ENCODE peak calls at places on chromosomes 6 and 20, in eight cellular contexts. E, Y, H, Q, B, F, A and C are unnamed samples.

GRCh38 chr6:159788757-159789376 is 535 bp downstream of the TCP1 start:
- DNase-seq in E (no peak), Y (peak), H (peak), Q (no peak), B (peak), F (no peak), A (peak), C (peak)

GRCh38 chr20:43492101-43492500 is 15.4 kb upstream of the L3MBTL1 start:
- DNase-seq in E (no peak), Y (peak), H (no peak), Q (no peak), B (no peak), F (no peak), A (no peak), C (no peak)

GRCh38 chr6:109653264-109653663 is 37.7 kb downstream of the AK9 start:
- DNase-seq in E (no peak), Y (no peak), H (no peak), Q (no peak), B (no peak), F (no peak), A (no peak), C (no peak)

GRCh38 chr20:63626424-63627128 is at the start of gene GMEB2:
- DNase-seq in E (no peak), Y (peak), H (no peak), Q (no peak), B (peak), F (no peak), A (no peak), C (peak)

GRCh38 chr6:15763827-15764226 is 101.0 kb upstream of the DTNBP1 start:
- DNase-seq in E (no peak), Y (peak), H (no peak), Q (no peak), B (peak), F (no peak), A (no peak), C (no peak)

GRCh38 chr6:22108199-22108598 is 188.6 kb downstream of the PRL start:
- DNase-seq in E (no peak), Y (no peak), H (no peak), Q (no peak), B (peak), F (no peak), A (no peak), C (no peak)

GRCh38 chr20:32877507-32877906 is 18.8 kb downstream of the EFCAB8 start:
- DNase-seq in E (peak), Y (no peak), H (no peak), Q (no peak), B (peak), F (peak), A (no peak), C (no peak)

GRCh38 chr20:22686097-22686496 is 101.7 kb upstream of the FOXA2 start:
- DNase-seq in E (no peak), Y (peak), H (peak), Q (no peak), B (peak), F (peak), A (no peak), C (peak)

GRCh38 chr20:24439737-24440136 is 29.7 kb upstream of the SYNDIG1 start:
- DNase-seq in E (no peak), Y (no peak), H (no peak), Q (no peak), B (no peak), F (no peak), A (no peak), C (no peak)

GRCh38 chr6:166708466-166708865 is 81.4 kb upstream of the RPS6KA2 start:
- DNase-seq in E (no peak), Y (no peak), H (no peak), Q (no peak), B (no peak), F (no peak), A (no peak), C (no peak)

GRCh38 chr6:96391776-96392175 is 129.8 kb upstream of the UFL1 start:
- DNase-seq in E (no peak), Y (peak), H (peak), Q (no peak), B (no peak), F (no peak), A (no peak), C (peak)

GRCh38 chr20:62367483-62368302 is 581 bp upstream of the LAMA5 start:
- DNase-seq in E (no peak), Y (peak), H (peak), Q (no peak), B (no peak), F (no peak), A (no peak), C (no peak)

GRCh38 chr6:43298565-43299337 is 691 bp downstream of the SLC22A7 start:
- DNase-seq in E (no peak), Y (no peak), H (no peak), Q (no peak), B (no peak), F (no peak), A (no peak), C (no peak)

GRCh38 chr6:160398674-160399271 is 50.6 kb downstream of the SLC22A3 start:
- DNase-seq in E (no peak), Y (peak), H (no peak), Q (no peak), B (no peak), F (no peak), A (no peak), C (no peak)

GRCh38 chr6:162750776-162751175 is 23.0 kb downstream of the PACRG start:
- DNase-seq in E (no peak), Y (peak), H (no peak), Q (no peak), B (no peak), F (no peak), A (no peak), C (no peak)

GRCh38 chr6:139369568-139370046 is 4.8 kb downstream of the CITED2 start:
- DNase-seq in E (no peak), Y (peak), H (no peak), Q (no peak), B (peak), F (no peak), A (no peak), C (no peak)

GRCh38 chr20:38271609-38272120 is 11.1 kb upstream of the KIAA1755 start:
- DNase-seq in E (no peak), Y (peak), H (no peak), Q (no peak), B (no peak), F (no peak), A (no peak), C (no peak)

GRCh38 chr20:51338692-51339440 is 203.7 kb downstream of the NFATC2 start:
- DNase-seq in E (no peak), Y (peak), H (no peak), Q (no peak), B (no peak), F (no peak), A (no peak), C (no peak)

GRCh38 chr6:150734235-150734634 is 131.3 kb upstream of the MTHFD1L start:
- DNase-seq in E (no peak), Y (peak), H (no peak), Q (no peak), B (no peak), F (no peak), A (no peak), C (no peak)

GRCh38 chr20:33732166-33732970 is 572 bp downstream of the ZNF341 start:
- DNase-seq in E (no peak), Y (peak), H (peak), Q (no peak), B (peak), F (no peak), A (peak), C (no peak)

GRCh38 chr20:54221383-54221782 is 13.5 kb downstream of the PFDN4 start:
- DNase-seq in E (no peak), Y (no peak), H (no peak), Q (no peak), B (no peak), F (no peak), A (no peak), C (no peak)

GRCh38 chr20:54218470-54218869 is 10.6 kb downstream of the PFDN4 start:
- DNase-seq in E (no peak), Y (no peak), H (no peak), Q (no peak), B (no peak), F (no peak), A (no peak), C (no peak)

GRCh38 chr20:54217762-54218161 is 9.9 kb downstream of the PFDN4 start:
- DNase-seq in E (no peak), Y (no peak), H (no peak), Q (no peak), B (no peak), F (no peak), A (no peak), C (no peak)

GRCh38 chr20:54220722-54221121 is 12.8 kb downstream of the PFDN4 start:
- DNase-seq in E (no peak), Y (no peak), H (no peak), Q (no peak), B (no peak), F (no peak), A (no peak), C (no peak)

GRCh38 chr20:54219751-54220426 is 12.0 kb downstream of the PFDN4 start:
- DNase-seq in E (no peak), Y (peak), H (no peak), Q (no peak), B (peak), F (no peak), A (no peak), C (no peak)
- TF ChIP-seq CTCF in E (peak), Y (peak), H (no peak), Q (peak), B (peak), F (peak), A (peak), C (peak)

GRCh38 chr6:157380779-157381561 is at the start of gene ZDHHC14:
- DNase-seq in E (no peak), Y (peak), H (peak), Q (peak), B (peak), F (peak), A (peak), C (peak)
- TF ChIP-seq CTCF in E (no peak), Y (no peak), H (no peak), Q (no peak), B (no peak), F (no peak), A (no peak), C (no peak)

GRCh38 chr20:57329608-57330221 is at the start of gene SPO11:
- DNase-seq in E (no peak), Y (no peak), H (peak), Q (no peak), B (no peak), F (no peak), A (no peak), C (peak)
- TF ChIP-seq CTCF in E (no peak), Y (peak), H (peak), Q (peak), B (no peak), F (no peak), A (peak), C (peak)

GRCh38 chr6:158207452-158207788 is 39.3 kb downstream of the GTF2H5 start:
- DNase-seq in E (no peak), Y (peak), H (no peak), Q (no peak), B (peak), F (no peak), A (no peak), C (no peak)

GRCh38 chr6:158206740-158207451 is 38.7 kb downstream of the GTF2H5 start:
- DNase-seq in E (no peak), Y (no peak), H (no peak), Q (no peak), B (peak), F (no peak), A (no peak), C (no peak)

GRCh38 chr6:158208226-158208807 is 40.2 kb downstream of the GTF2H5 start:
- DNase-seq in E (no peak), Y (no peak), H (no peak), Q (no peak), B (no peak), F (no peak), A (no peak), C (no peak)

GRCh38 chr6:158204616-158205015 is 36.5 kb downstream of the GTF2H5 start:
- DNase-seq in E (no peak), Y (no peak), H (no peak), Q (no peak), B (no peak), F (no peak), A (no peak), C (no peak)

DNA sequence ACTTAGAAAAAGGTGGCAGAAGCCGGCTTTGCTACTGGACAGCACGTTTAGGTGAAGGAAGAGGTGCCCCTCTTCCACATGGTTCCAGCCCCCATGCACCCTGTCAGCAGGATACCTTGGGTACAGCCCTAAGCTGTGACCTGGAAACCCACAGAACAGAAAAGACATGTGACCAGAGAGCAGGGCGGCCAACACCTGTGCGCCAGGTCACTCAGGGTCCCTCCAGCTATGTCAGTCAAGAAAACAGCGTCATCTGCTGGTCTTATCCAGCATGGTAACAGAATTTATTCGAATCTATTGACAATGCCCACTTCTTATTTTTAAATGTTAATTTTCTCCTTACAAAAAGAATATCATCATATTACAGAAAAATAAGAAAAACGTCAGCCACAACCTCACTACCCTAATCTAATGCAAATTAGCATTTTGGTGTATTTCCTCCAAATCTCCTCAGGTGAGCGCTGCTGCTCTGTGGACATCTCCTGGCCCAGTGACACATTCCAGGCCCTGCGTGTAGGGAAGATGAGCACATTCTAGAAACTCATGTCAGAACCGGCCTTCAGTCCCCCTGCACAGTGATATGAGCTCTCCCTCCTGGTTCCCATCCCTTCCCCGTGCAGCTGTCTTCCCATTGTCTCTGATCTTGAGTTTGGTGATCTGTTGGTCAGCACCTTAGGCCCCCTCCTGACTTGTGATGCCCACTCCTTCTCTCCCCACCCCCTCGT is 37.2 kb downstream of the GTF2H5 start:
- DNase-seq in E (no peak), Y (peak), H (peak), Q (no peak), B (no peak), F (no peak), A (no peak), C (peak)
- TF ChIP-seq CTCF in E (peak), Y (peak), H (peak), Q (peak), B (peak), F (peak), A (peak), C (peak)

GRCh38 chr6:24935753-24936152 is at the start of gene RIPOR2:
- DNase-seq in E (no peak), Y (no peak), H (peak), Q (no peak), B (no peak), F (no peak), A (no peak), C (peak)
- TF ChIP-seq CTCF in E (no peak), Y (no peak), H (no peak), Q (no peak), B (no peak), F (no peak), A (no peak), C (no peak)

DNA sequence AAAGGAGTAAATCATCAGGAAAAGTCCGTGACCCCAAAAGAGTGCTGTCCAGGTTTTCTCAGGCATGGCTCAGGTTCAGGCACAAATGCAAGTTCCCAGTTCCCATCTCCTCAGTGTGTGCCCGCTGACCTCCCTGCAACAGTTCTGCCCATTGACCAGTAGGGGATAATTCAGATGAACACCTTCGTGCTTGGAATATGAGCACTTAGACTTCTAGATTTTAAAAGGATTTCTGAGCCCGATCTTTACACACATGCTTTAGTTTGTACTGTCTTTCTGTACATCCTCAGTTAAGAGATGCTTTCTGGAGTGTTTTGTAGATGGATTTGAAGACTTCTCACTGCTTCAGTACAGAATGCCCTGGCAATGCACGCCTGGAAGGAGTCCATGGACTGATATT is 239.7 kb upstream of the PLCB4 start:
- DNase-seq in E (no peak), Y (peak), H (no peak), Q (no peak), B (no peak), F (no peak), A (no peak), C (no peak)
- TF ChIP-seq CTCF in E (peak), Y (peak), H (peak), Q (peak), B (no peak), F (peak), A (no peak), C (peak)

DNA sequence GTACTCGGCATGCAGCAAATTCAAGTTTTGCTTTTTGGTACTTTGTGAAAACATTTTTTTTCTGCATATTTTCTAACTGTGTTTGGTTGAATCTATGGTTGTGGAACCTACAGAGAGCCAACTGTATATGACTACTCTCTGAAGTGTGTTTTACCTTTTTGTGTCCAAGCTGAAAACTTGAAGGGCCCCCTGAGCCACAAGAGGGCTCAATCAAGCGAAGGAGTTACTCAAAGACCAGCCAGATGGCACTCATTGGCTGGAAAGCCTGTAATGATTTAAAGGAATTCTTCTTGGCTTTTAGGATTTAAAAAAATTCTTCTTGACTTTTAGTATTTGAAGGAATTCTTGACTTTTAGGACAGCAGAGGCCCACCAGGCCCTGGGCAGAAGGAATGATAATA is 27.0 kb upstream of the ECI2 start:
- DNase-seq in E (no peak), Y (no peak), H (no peak), Q (no peak), B (no peak), F (no peak), A (no peak), C (no peak)
- TF ChIP-seq CTCF in E (no peak), Y (peak), H (no peak), Q (no peak), B (no peak), F (peak), A (no peak), C (no peak)